ENCODE peak calls at places on chromosome 13, in four cellular contexts. R is left colon, G is dermis blood vessel endothelial cell, I is GM23248. D is an unnamed sample.

GRCh38 chr13:98033277-98034247 is 80.1 kb downstream of the IPO5 start:
- DNase-seq in R (no peak), G (peak), I (peak), D (peak)

GRCh38 chr13:20489185-20489820 is 36.4 kb downstream of the CRYL1 start:
- DNase-seq in R (peak), G (peak), I (no peak), D (peak)

GRCh38 chr13:113972451-113973217 is 1.2 kb downstream of the C13orf46 start:
- DNase-seq in R (no peak), G (no peak), I (no peak), D (no peak)

GRCh38 chr13:45446181-45446580 is 18.6 kb upstream of the COG3 start:
- DNase-seq in R (no peak), G (no peak), I (peak), D (peak)

GRCh38 chr13:25215253-25215575 is 43.1 kb upstream of the AMER2 start:
- DNase-seq in R (no peak), G (no peak), I (no peak), D (no peak)

GRCh38 chr13:42001580-42001979 is 40.7 kb upstream of the VWA8 start:
- DNase-seq in R (no peak), G (no peak), I (peak), D (no peak)

GRCh38 chr13:48778551-48779088 is 124.9 kb downstream of the CYSLTR2 start:
- DNase-seq in R (no peak), G (no peak), I (no peak), D (no peak)

GRCh38 chr13:28136916-28137315 is 1.4 kb upstream of the PAN3 start:
- DNase-seq in R (no peak), G (no peak), I (peak), D (no peak)

GRCh38 chr13:114077121-114077937 is 55.1 kb downstream of the RASA3 start:
- DNase-seq in R (no peak), G (no peak), I (no peak), D (peak)

GRCh38 chr13:113901231-113901630 is 37.4 kb upstream of the GAS6 start:
- DNase-seq in R (no peak), G (no peak), I (peak), D (peak)